ENCODE peak calls at places on chromosomes 7 and 10, in four cellular contexts. One of them, this sample, is unnamed.

GRCh38 chr7:77327067-77327931 is 88.8 kb downstream of the GSAP start:
- DNase-seq in 8988T: no peak
- DNase-seq in activated naive CD4-positive, alpha-beta T cell: no peak
- DNase-seq in NCI-H1092 treated with DMSO at 0.1 percent for 48 hours: peak
- DNase-seq in this sample: peak

GRCh38 chr7:30800785-30801252 is 29.6 kb downstream of the MINDY4 start:
- DNase-seq in activated naive CD4-positive, alpha-beta T cell: no peak
- DNase-seq in 8988T: peak
- DNase-seq in NCI-H1092 treated with DMSO at 0.1 percent for 48 hours: peak
- DNase-seq in this sample: peak

GRCh38 chr7:45130910-45131309 is 19.4 kb upstream of the TBRG4 start:
- DNase-seq in activated naive CD4-positive, alpha-beta T cell: no peak
- DNase-seq in 8988T: no peak
- DNase-seq in NCI-H1092 treated with DMSO at 0.1 percent for 48 hours: no peak
- DNase-seq in this sample: no peak

GRCh38 chr10:31146496-31147219 is 115.0 kb upstream of the ZNF438 start:
- DNase-seq in 8988T: no peak
- DNase-seq in activated naive CD4-positive, alpha-beta T cell: no peak
- DNase-seq in NCI-H1092 treated with DMSO at 0.1 percent for 48 hours: no peak
- DNase-seq in this sample: no peak

GRCh38 chr7:100087055-100087750 is 1.6 kb upstream of the COPS6 start:
- DNase-seq in NCI-H1092 treated with DMSO at 0.1 percent for 48 hours: no peak
- DNase-seq in 8988T: no peak
- DNase-seq in activated naive CD4-positive, alpha-beta T cell: no peak
- DNase-seq in this sample: no peak

GRCh38 chr10:122703483-122704448 is 4.1 kb upstream of the C10orf120 start:
- DNase-seq in activated naive CD4-positive, alpha-beta T cell: peak
- DNase-seq in NCI-H1092 treated with DMSO at 0.1 percent for 48 hours: peak
- DNase-seq in 8988T: peak
- DNase-seq in this sample: peak

GRCh38 chr10:19719320-19719719 is 96.9 kb upstream of the PLXDC2 start:
- DNase-seq in NCI-H1092 treated with DMSO at 0.1 percent for 48 hours: no peak
- DNase-seq in activated naive CD4-positive, alpha-beta T cell: no peak
- DNase-seq in 8988T: no peak
- DNase-seq in this sample: peak

GRCh38 chr7:50739744-50740455 is 42.8 kb downstream of the GRB10 start:
- DNase-seq in 8988T: no peak
- DNase-seq in NCI-H1092 treated with DMSO at 0.1 percent for 48 hours: no peak
- DNase-seq in activated naive CD4-positive, alpha-beta T cell: peak
- DNase-seq in this sample: peak

GRCh38 chr7:151348970-151349369 is 7.4 kb downstream of the NUB1 start:
- DNase-seq in activated naive CD4-positive, alpha-beta T cell: no peak
- DNase-seq in 8988T: no peak
- DNase-seq in NCI-H1092 treated with DMSO at 0.1 percent for 48 hours: no peak
- DNase-seq in this sample: no peak

This sample was measured in NCI-H2029.